ENCODE peak calls at places on chromosome 17, in five cellular contexts. Z is right lobe of liver, Y is esophagus muscularis mucosa, U is cardiac muscle cell, A is upper lobe of right lung. E is an unnamed sample.

GRCh38 chr17:18033442-18034099 is 5.4 kb downstream of the ATPAF2 start:
- DNase-seq in Y (no peak), A (no peak), Z (no peak), U (peak; percentile 91), E (no peak)

GRCh38 chr17:57356722-57357391 is 100.5 kb downstream of the MSI2 start:
- DNase-seq in Z (no peak), Y (no peak), U (no peak), A (no peak), E (no peak)

GRCh38 chr17:59858167-59858790 is 34.5 kb downstream of the TUBD1 start:
- DNase-seq in A (no peak), Z (no peak), U (no peak), Y (no peak), E (no peak)

GRCh38 chr17:65568918-65569317 is 7.5 kb upstream of the AXIN2 start:
- DNase-seq in U (no peak), A (no peak), Y (no peak), Z (no peak), E (no peak)

GRCh38 chr17:79628861-79629547 is 18.2 kb upstream of the RBFOX3 start:
- DNase-seq in Z (no peak), Y (peak; percentile 89), U (no peak), A (peak; percentile 53), E (peak; percentile 54)

GRCh38 chr17:29291163-29291752 is 2.7 kb downstream of the NUFIP2 start:
- DNase-seq in U (peak; percentile 78), Z (no peak), Y (no peak), A (no peak), E (no peak)

GRCh38 chr17:65799869-65800268 is 238.4 kb upstream of the AXIN2 start:
- DNase-seq in Z (no peak), Y (no peak), U (no peak), A (no peak), E (no peak)

GRCh38 chr17:38742431-38743308 is 5.5 kb downstream of the PCGF2 start:
- DNase-seq in A (no peak), Z (no peak), Y (no peak), U (peak; percentile 93), E (no peak)

GRCh38 chr17:18318122-18318521 is 3.0 kb downstream of the SMCR8 start:
- DNase-seq in Z (no peak), U (no peak), A (no peak), Y (no peak), E (no peak)

GRCh38 chr17:1643293-1643998 is 2.1 kb downstream of the SCARF1 start:
- DNase-seq in A (peak; percentile 92), Z (peak; percentile 58), Y (no peak), U (peak; percentile 23), E (no peak)

GRCh38 chr17:41680426-41681040 is 8.2 kb upstream of the EIF1 start:
- DNase-seq in Y (no peak), Z (no peak), A (no peak), U (no peak), E (no peak)

GRCh38 chr17:82984751-82985435 is 94.5 kb upstream of the METRNL start:
- DNase-seq in Z (no peak), U (no peak), A (peak; percentile 41), Y (peak; percentile 60), E (no peak)

GRCh38 chr17:42883802-42884553 is 16.6 kb upstream of the G6PC1 start:
- DNase-seq in Y (no peak), Z (no peak), U (no peak), A (no peak), E (no peak)

GRCh38 chr17:44217738-44218343 is 1.6 kb downstream of the UBTF start:
- DNase-seq in U (no peak), A (no peak), Z (peak; percentile 52), Y (no peak), E (no peak)

GRCh38 chr17:17231621-17232302 is 5.2 kb downstream of the FLCN start:
- DNase-seq in Z (no peak), Y (no peak), A (no peak), U (no peak), E (no peak)

GRCh38 chr17:42928714-42929496 is 28.3 kb downstream of the G6PC1 start:
- DNase-seq in Y (peak; percentile 93), A (no peak), Z (no peak), U (peak; percentile 90), E (no peak)

GRCh38 chr17:7315570-7316243 is 547 bp upstream of the GPS2 start:
- DNase-seq in Z (no peak), Y (no peak), U (no peak), A (peak; percentile 75), E (no peak)
- TF ChIP-seq CTCF in Z (no peak), Y (no peak), U (no peak), A (no peak), E (no peak)

GRCh38 chr17:49994085-49995054 is 654 bp downstream of the DLX3 start:
- DNase-seq in Y (no peak), A (peak; percentile 68), U (no peak), Z (no peak), E (no peak)
- TF ChIP-seq CTCF in Y (no peak), A (no peak), U (no peak), Z (no peak), E (no peak)

GRCh38 chr17:76103274-76104139 is at the start of gene EXOC7:
- DNase-seq in A (peak; percentile 96), U (peak; percentile 92), Z (peak; percentile 92), Y (peak; percentile 95), E (peak; percentile 97)

GRCh38 chr17:76104140-76104895 is 731 bp upstream of the EXOC7 start:
- DNase-seq in U (no peak), Z (no peak), Y (no peak), A (no peak), E (no peak)

GRCh38 chr17:76104896-76105231 is 1.3 kb upstream of the EXOC7 start:
- DNase-seq in U (no peak), Y (no peak), A (no peak), Z (no peak), E (no peak)

GRCh38 chr17:76102944-76103273 is 678 bp downstream of the EXOC7 start:
- DNase-seq in Z (no peak), Y (no peak), U (no peak), A (no peak), E (no peak)

GRCh38 chr17:76107507-76107906 is 3.9 kb upstream of the EXOC7 start:
- DNase-seq in A (no peak), Y (no peak), U (peak; percentile 23), Z (no peak), E (no peak)
- TF ChIP-seq CTCF in A (peak; percentile 22), Y (no peak), U (peak; percentile 16), Z (peak; percentile 9), E (peak; percentile 34)

GRCh38 chr17:78391051-78391431 is 12.6 kb downstream of the PGS1 start:
- DNase-seq in Y (no peak), A (no peak), U (no peak), Z (no peak), E (no peak)

GRCh38 chr17:78387982-78388941 is 9.8 kb downstream of the PGS1 start:
- DNase-seq in U (peak; percentile 68), Z (no peak), Y (no peak), A (no peak), E (no peak)

GRCh38 chr17:78391843-78392242 is 13.4 kb downstream of the PGS1 start:
- DNase-seq in Y (no peak), A (no peak), Z (no peak), U (no peak), E (no peak)

GRCh38 chr17:78392295-78392694 is 13.8 kb downstream of the PGS1 start:
- DNase-seq in Y (no peak), U (no peak), A (no peak), Z (no peak), E (no peak)

DNA sequence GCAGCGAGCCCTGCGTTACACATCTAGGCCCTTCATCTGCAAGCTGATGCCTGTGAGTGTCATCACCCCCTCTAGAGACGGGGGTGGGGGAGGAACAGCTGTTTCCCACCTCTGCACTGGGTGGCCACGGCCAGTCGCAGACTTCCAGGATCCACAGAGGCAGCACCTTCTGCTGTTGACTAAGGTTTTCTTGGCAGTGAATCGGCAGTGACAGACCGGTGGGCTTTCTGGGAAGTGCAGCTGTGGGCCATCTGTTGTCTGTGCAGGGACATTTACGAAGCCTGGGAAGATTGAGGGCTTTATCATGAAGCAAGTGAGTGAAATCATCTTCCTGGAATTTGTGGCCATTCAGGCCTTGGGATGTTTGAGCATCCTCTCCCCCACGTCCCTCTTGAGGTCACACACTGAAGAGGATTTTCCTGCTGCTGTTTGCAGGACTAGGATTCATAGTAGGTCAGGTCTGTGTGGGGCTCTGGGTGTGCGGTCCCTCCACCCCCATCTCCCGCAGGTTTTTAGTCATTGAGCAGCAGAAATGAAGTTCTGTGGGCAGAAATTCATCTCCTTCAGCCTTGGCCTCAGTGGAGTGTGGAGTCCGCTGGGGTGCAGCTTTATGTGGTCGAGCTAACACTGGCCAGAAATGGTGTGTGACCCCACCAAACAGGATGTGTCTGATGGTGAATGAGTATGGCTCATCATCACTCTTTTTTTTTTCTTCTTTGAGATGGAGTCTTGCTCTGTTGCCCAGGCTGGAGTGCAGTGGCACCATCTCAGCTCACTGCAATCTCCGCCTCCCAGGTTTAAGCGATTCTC is 12.0 kb downstream of the PGS1 start:
- DNase-seq in U (peak; percentile 91), Y (no peak), A (no peak), Z (peak; percentile 41), E (no peak)
- TF ChIP-seq CTCF in U (no peak), Y (no peak), A (no peak), Z (no peak), E (no peak)

GRCh38 chr17:81339180-81339501 is 44.0 kb upstream of the SLC38A10 start:
- DNase-seq in Z (no peak), A (no peak), Y (no peak), U (no peak), E (no peak)
- TF ChIP-seq CTCF in Z (no peak), A (no peak), Y (no peak), U (no peak), E (no peak)

GRCh38 chr17:6153416-6153815 is 83.2 kb downstream of the WSCD1 start:
- DNase-seq in Y (no peak), A (no peak), Z (no peak), U (no peak), E (no peak)
- TF ChIP-seq CTCF in Y (no peak), A (no peak), Z (no peak), U (no peak), E (no peak)

DNA sequence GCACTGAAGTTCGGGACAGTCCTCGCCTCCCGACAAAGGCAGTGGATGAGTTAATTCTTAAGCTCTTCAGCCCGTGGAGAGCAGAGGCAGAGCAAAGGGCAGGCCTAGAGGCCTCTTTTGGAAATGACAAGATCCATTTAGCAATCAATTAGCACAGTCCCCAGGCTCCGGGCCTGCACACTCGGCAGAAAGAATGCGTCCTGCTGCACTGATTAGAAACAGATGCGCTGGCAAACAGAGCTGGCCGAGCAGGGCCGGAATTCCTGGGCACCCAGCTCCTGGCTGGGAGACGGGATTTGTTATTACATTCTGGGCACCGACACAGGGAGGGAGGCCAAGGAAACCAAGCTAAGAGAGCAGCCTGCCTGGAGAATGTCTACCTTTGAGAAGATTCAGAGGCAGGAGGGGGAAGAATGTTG is 162.9 kb downstream of the COPRS start:
- DNase-seq in Y (peak; percentile 96), A (peak; percentile 68), U (peak; percentile 95), Z (peak; percentile 56), E (peak; percentile 94)
- TF ChIP-seq CTCF in Y (no peak), A (peak; percentile 5), U (peak; percentile 26), Z (peak; percentile 6), E (no peak)